ENCODE peak calls at places on chromosomes 16 and 17, in four cellular contexts. L, T, G and D are unnamed samples.
A peak's percentile ranks its signal among the peaks of the same experiment; 100 is the strongest.

GRCh38 chr16:48850097-48850496 is 240.1 kb upstream of the N4BP1 start:
- DNase-seq in L (no peak), T (no peak), G (no peak), D (no peak)

GRCh38 chr16:13557476-13557875 is 362.5 kb upstream of the ERCC4 start:
- DNase-seq in L (no peak), T (no peak), G (no peak), D (no peak)

GRCh38 chr16:1435921-1436697 is 5.2 kb downstream of the PERCC1 start:
- DNase-seq in L (no peak), T (no peak), G (no peak), D (no peak)

GRCh38 chr17:12250973-12251372 is 230.3 kb downstream of the MAP2K4 start:
- DNase-seq in L (no peak), T (no peak), G (no peak), D (no peak)

GRCh38 chr17:48002920-48003685 is 32.2 kb downstream of the CDK5RAP3 start:
- DNase-seq in L (no peak), T (no peak), G (peak; percentile 86), D (peak; percentile 50)

GRCh38 chr16:71552698-71553503 is 24.0 kb downstream of the TAT start:
- DNase-seq in L (no peak), T (no peak), G (no peak), D (no peak)

GRCh38 chr16:85113913-85114312 is 1.6 kb upstream of the CIBAR2 start:
- DNase-seq in L (no peak), T (no peak), G (no peak), D (no peak)

GRCh38 chr17:48484256-48484655 is 46.6 kb downstream of the HOXB1 start:
- DNase-seq in L (no peak), T (no peak), G (no peak), D (no peak)

GRCh38 chr16:48511071-48511540 is 98.9 kb downstream of the N4BP1 start:
- DNase-seq in L (no peak), T (no peak), G (no peak), D (no peak)

GRCh38 chr16:22191966-22192260 is 14.2 kb upstream of the EEF2K start:
- DNase-seq in L (no peak), T (no peak), G (no peak), D (no peak)

GRCh38 chr16:83840060-83840617 is 32.4 kb downstream of the HSBP1 start:
- DNase-seq in L (no peak), T (no peak), G (no peak), D (no peak)

GRCh38 chr17:7774037-7774659 is 56.6 kb downstream of the DNAH2 start:
- DNase-seq in L (no peak), T (no peak), G (no peak), D (no peak)

GRCh38 chr16:55542459-55543082 is 23.9 kb upstream of the CAPNS2 start:
- DNase-seq in L (no peak), T (no peak), G (no peak), D (no peak)

GRCh38 chr17:28663723-28664122 is 1.7 kb downstream of the SUPT6H start:
- DNase-seq in L (no peak), T (no peak), G (no peak), D (no peak)

GRCh38 chr16:278863-279366 is 1.5 kb upstream of the ARHGDIG start:
- DNase-seq in L (peak; percentile 8), T (no peak), G (no peak), D (no peak)

GRCh38 chr16:51062039-51062438 is 89.0 kb downstream of the SALL1 start:
- DNase-seq in L (no peak), T (no peak), G (no peak), D (no peak)

GRCh38 chr16:87581867-87582220 is 20.5 kb upstream of the JPH3 start:
- DNase-seq in L (no peak), T (peak; percentile 72), G (peak; percentile 58), D (no peak)

GRCh38 chr17:82301916-82302497 is 15.4 kb downstream of the CD7 start:
- DNase-seq in L (peak; percentile 64), T (no peak), G (peak; percentile 41), D (no peak)

GRCh38 chr17:50511058-50511457 is 2.8 kb downstream of the MYCBPAP start:
- DNase-seq in L (peak; percentile 83), T (no peak), G (no peak), D (no peak)

GRCh38 chr16:79865918-79866317 is 265.4 kb upstream of the MAF start:
- DNase-seq in L (no peak), T (no peak), G (no peak), D (no peak)

GRCh38 chr17:82710499-82711232 is 5.8 kb upstream of the FN3KRP start:
- DNase-seq in L (no peak), T (no peak), G (peak; percentile 50), D (no peak)

GRCh38 chr16:58459344-58460218 is 40.4 kb upstream of the NDRG4 start:
- DNase-seq in L (no peak), T (no peak), G (no peak), D (no peak)

GRCh38 chr17:81150379-81151038 is 14.8 kb upstream of the PVALEF start:
- DNase-seq in L (no peak), T (no peak), G (no peak), D (no peak)

GRCh38 chr16:10566613-10567012 is 13.8 kb downstream of the EMP2 start:
- DNase-seq in L (no peak), T (no peak), G (no peak), D (no peak)

GRCh38 chr16:85663891-85664321 is 24.8 kb downstream of the GINS2 start:
- DNase-seq in L (no peak), T (no peak), G (no peak), D (no peak)

GRCh38 chr17:27065588-27065987 is 228.3 kb upstream of the WSB1 start:
- DNase-seq in L (no peak), T (no peak), G (no peak), D (no peak)

GRCh38 chr17:75551276-75551675 is 25.8 kb downstream of the LLGL2 start:
- DNase-seq in L (no peak), T (no peak), G (no peak), D (no peak)

GRCh38 chr17:29581583-29582253 is 7.7 kb downstream of the GIT1 start:
- DNase-seq in L (no peak), T (no peak), G (peak; percentile 35), D (no peak)

GRCh38 chr17:7803981-7804380 is 30.0 kb upstream of the KDM6B start:
- DNase-seq in L (no peak), T (no peak), G (no peak), D (no peak)

DNA sequence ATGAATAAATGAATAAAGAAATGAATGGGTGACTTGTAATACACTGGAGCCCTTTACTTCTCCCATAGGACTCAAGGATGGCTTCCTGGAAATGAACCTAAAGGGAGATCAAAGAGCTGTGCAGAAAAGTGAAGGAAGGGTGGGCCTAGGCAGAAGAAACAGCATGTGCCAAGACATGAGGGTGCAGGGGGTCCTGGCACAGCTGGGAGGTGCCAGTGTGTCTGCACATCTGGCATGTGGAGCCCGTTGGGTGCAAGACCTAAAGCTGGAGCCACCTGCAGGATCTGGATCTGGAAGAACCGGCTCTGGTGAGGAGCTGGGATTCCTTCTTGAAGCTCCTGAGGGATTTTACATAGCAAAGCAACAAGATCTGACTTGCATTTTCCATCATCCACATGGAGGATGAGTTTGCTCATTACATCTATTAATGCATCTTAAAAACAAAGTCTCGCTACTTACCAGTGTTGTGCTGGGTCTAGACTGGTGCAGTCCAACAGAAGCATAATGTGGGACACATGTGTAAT is 120.2 kb downstream of the IRX3 start:
- DNase-seq in L (no peak), T (no peak), G (no peak), D (no peak)
- TF ChIP-seq USF1 in L (no peak), T (no peak), G (no peak), D (no peak)

DNA sequence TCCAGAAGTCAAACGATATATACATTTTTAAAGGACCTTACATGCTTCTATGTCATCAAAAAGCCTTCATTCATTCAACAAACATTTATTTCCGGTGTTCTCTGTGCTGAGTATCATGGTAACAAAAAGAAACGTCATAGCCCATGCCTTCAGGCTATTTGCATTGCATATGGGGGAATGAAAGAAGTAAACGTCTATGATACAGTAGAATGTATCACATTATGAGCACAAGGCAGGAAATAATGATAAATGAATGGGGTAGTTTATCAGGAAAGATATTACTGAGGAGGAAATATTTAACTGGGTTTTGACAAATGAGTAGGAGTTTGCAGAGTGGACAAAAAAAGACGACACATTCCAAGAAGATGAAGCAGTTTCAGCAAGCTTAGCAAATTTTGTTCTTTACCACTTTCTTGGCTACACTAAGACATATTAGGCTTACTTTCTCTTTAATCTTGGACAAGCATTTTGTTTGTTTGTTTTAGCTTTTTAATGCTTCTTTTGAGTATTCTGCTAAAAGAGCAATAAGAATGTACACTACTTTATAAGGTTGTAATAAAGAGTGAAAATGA is 1.3 kb upstream of the KRTAP4-7 start:
- DNase-seq in L (no peak), T (no peak), G (no peak), D (no peak)
- TF ChIP-seq USF2 in L (no peak), T (no peak), G (no peak), D (no peak)

GRCh38 chr17:3740611-3741073 is 16.9 kb downstream of the HASPIN start:
- DNase-seq in L (no peak), T (no peak), G (no peak), D (no peak)
- TF ChIP-seq USF1 in L (no peak), T (no peak), G (no peak), D (no peak)

DNA sequence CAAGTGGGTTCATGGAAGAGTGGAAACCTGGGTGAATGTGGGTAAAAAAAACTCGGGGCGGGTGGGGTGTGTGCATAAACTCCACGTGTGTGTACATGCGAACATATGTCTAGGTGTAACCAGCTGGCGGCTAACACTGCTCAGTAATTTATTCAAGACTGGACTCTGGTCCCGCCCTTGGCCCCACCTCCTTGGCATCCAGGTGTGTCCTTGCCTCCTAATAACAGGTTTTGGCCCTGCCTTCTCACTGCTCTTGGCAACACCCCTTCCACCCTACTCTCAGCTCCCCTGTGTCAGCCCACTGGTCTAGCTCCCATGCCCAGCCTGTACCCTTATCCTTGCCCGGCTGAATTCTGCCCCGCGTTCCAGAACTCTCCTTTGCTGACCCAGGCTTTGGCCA is 8.3 kb downstream of the FLII start:
- DNase-seq in L (no peak), T (no peak), G (no peak), D (no peak)
- TF ChIP-seq USF2 in L (no peak), T (no peak), G (no peak), D (no peak)

DNA sequence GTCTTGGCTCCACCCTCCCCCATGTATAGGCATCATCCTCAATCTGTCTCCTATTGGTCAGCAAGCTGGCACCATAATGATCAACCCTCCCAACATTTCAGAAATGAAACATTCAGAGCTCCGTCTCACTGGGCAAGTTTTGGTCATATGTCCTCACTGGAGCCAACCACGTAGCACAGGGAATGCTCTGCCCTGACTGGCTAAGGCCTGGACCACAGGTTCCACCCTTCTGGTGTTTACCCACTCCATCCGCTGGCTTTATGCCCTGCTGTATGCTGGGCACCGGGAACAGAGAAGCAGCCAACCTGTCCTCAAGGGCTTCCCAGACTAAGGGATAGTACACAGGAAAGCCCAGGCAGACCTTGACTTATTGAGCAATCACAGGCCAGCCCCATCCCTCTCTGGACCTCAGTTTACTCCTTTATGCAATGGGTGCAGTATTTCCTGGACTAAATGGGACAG is 20.5 kb downstream of the MYO15A start:
- DNase-seq in L (no peak), T (no peak), G (no peak), D (no peak)
- TF ChIP-seq USF1 in L (no peak), T (no peak), G (no peak), D (no peak)

GRCh38 chr16:73057369-73058210 is 9.7 kb upstream of the ZFHX3 start:
- DNase-seq in L (no peak), T (peak; percentile 43), G (peak; percentile 76), D (peak; percentile 42)

GRCh38 chr16:73059779-73060178 is 11.9 kb upstream of the ZFHX3 start:
- DNase-seq in L (no peak), T (no peak), G (no peak), D (no peak)

GRCh38 chr16:73060216-73060615 is 12.3 kb upstream of the ZFHX3 start:
- DNase-seq in L (no peak), T (no peak), G (peak; percentile 52), D (no peak)

GRCh38 chr16:73058221-73058615 is 10.3 kb upstream of the ZFHX3 start:
- DNase-seq in L (no peak), T (peak; percentile 35), G (peak; percentile 72), D (no peak)

GRCh38 chr16:73058616-73059409 is 10.9 kb upstream of the ZFHX3 start:
- DNase-seq in L (no peak), T (peak; percentile 20), G (peak; percentile 77), D (peak; percentile 71)
- TF ChIP-seq USF2 in L (no peak), T (no peak), G (no peak), D (no peak)